ENCODE peak calls at places on chromosomes 5 and 9, in ten cellular contexts. Q, C, I, P, D, U, G, Z, W and H are unnamed samples.

GRCh38 chr5:133698646-133699526 is 86.5 kb upstream of the FSTL4 start:
- DNase-seq in Q (peak; percentile 55), C (no peak), I (no peak), P (no peak), D (no peak), U (no peak), G (no peak), Z (no peak), W (no peak), H (no peak)

GRCh38 chr5:149007174-149007573 is 55.7 kb downstream of the SH3TC2 start:
- DNase-seq in Q (no peak), C (peak; percentile 41), I (peak; percentile 52), P (no peak), D (no peak), U (no peak), G (no peak), Z (no peak), W (peak; percentile 83), H (no peak)

GRCh38 chr5:77308154-77308960 is 97.9 kb downstream of the PDE8B start:
- DNase-seq in Q (no peak), C (peak; percentile 34), I (no peak), P (no peak), D (no peak), U (no peak), G (no peak), Z (no peak), W (no peak), H (no peak)

GRCh38 chr5:1445313-1445894 is at the start of gene SLC6A3:
- DNase-seq in Q (no peak), C (peak; percentile 9), I (peak; percentile 44), P (peak; percentile 34), D (peak; percentile 65), U (no peak), G (peak; percentile 89), Z (peak; percentile 46), W (no peak), H (no peak)

GRCh38 chr9:35605336-35606137 is 475 bp downstream of the TESK1 start:
- DNase-seq in Q (peak; percentile 61), C (peak; percentile 9), I (peak; percentile 7), P (no peak), D (no peak), U (peak; percentile 16), G (peak; percentile 48), Z (peak; percentile 38), W (no peak), H (no peak)

GRCh38 chr9:26540094-26540493 is 352.5 kb downstream of the CAAP1 start:
- DNase-seq in Q (no peak), C (no peak), I (no peak), P (no peak), D (no peak), U (no peak), G (no peak), Z (no peak), W (no peak), H (no peak)

GRCh38 chr9:126337690-126338426 is 11.2 kb downstream of the MVB12B start:
- DNase-seq in Q (peak; percentile 8), C (no peak), I (no peak), P (no peak), D (no peak), U (no peak), G (no peak), Z (peak; percentile 48), W (no peak), H (no peak)

GRCh38 chr9:79166005-79166404 is 405.8 kb upstream of the TLE4 start:
- DNase-seq in Q (no peak), C (peak; percentile 36), I (peak; percentile 73), P (no peak), D (no peak), U (no peak), G (no peak), Z (no peak), W (peak; percentile 20), H (no peak)

GRCh38 chr9:138068601-138069035 is 191.0 kb downstream of the CACNA1B start:
- DNase-seq in Q (no peak), C (no peak), I (no peak), P (no peak), D (peak; percentile 54), U (no peak), G (no peak), Z (no peak), W (no peak), H (no peak)

GRCh38 chr9:135201711-135202110 is 114.2 kb downstream of the OLFM1 start:
- DNase-seq in Q (no peak), C (no peak), I (no peak), P (no peak), D (no peak), U (no peak), G (no peak), Z (no peak), W (no peak), H (no peak)

GRCh38 chr9:18496586-18496985 is 22.6 kb downstream of the ADAMTSL1 start:
- DNase-seq in Q (no peak), C (no peak), I (no peak), P (no peak), D (no peak), U (no peak), G (no peak), Z (no peak), W (no peak), H (no peak)

GRCh38 chr5:174733091-174733690 is 8.8 kb downstream of the MSX2 start:
- DNase-seq in Q (no peak), C (no peak), I (no peak), P (no peak), D (no peak), U (no peak), G (peak; percentile 60), Z (no peak), W (no peak), H (peak; percentile 55)

GRCh38 chr9:137423810-137424291 is 658 bp downstream of the NOXA1 start:
- DNase-seq in Q (no peak), C (no peak), I (no peak), P (no peak), D (peak; percentile 79), U (no peak), G (peak; percentile 27), Z (no peak), W (no peak), H (no peak)

DNA sequence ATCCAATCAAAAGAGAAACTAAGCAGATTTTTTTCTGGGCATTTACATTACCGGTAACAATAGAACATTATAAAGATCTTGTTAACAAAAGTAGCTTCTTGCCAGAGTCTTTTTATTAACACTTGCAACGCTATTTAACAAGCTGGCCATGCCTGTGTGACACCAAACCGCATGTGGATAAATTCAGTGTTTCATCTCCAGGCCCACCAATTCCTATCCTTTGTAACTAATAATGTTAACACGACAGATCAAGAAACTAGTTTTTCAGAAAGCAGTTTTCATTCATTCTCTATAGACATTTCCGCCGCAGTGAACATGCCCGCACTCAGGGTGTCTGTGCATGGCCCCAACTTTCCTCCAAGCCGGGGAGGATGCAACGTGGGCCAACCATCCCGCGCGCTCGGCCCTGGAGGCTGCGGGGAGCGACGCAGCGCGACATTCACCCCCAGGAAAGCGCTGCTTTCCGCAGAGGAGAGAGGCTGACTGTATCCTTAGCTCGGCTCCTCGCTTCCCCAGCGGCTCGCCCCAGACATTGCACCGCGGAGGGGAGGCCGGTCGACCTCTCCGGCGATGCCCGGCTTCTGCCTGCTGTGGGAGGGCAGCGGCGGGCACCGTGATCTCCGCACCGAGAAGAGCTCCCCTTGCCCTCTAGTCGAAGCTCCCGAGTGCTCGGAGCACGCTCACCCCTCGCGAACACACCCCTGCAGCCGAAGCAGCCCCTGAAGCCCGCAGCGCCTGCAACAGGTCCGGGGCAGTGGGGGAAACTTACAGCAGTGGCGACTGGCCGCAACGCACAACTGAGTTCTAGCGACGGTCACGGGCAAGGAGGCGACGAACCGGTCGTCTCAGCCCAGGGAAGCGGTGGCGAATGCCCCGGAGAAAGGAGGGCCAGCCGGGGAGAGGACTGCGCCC is 734 bp downstream of the ENC1 start:
- DNase-seq in Q (peak; percentile 48), C (peak; percentile 52), I (peak; percentile 60), P (no peak), D (peak; percentile 81), U (peak; percentile 8), G (peak; percentile 67), Z (peak; percentile 31), W (peak; percentile 49), H (peak; percentile 57)
- TF ChIP-seq CTCF in Q (no peak), C (peak; percentile 47), I (peak; percentile 37), P (no peak), D (no peak), U (no peak), G (no peak), Z (no peak), W (no peak), H (no peak)

GRCh38 chr5:69048233-69048632 is 45.6 kb upstream of the SLC30A5 start:
- DNase-seq in Q (no peak), C (no peak), I (no peak), P (no peak), D (no peak), U (no peak), G (no peak), Z (no peak), W (no peak), H (no peak)
- TF ChIP-seq CTCF in Q (peak; percentile 15), C (peak; percentile 45), I (peak; percentile 45), P (no peak), D (peak; percentile 31), U (no peak), G (no peak), Z (peak; percentile 44), W (peak; percentile 32), H (no peak)

GRCh38 chr5:119743927-119744326 is 114.6 kb downstream of the FAM170A start:
- DNase-seq in Q (peak; percentile 63), C (peak; percentile 69), I (peak; percentile 41), P (no peak), D (no peak), U (no peak), G (peak; percentile 12), Z (peak; percentile 33), W (peak; percentile 4), H (no peak)
- TF ChIP-seq CTCF in Q (peak; percentile 48), C (peak; percentile 51), I (peak; percentile 30), P (no peak), D (peak; percentile 34), U (peak; percentile 50), G (peak; percentile 43), Z (no peak), W (no peak), H (peak; percentile 35)

GRCh38 chr5:112867411-112867810 is 6.3 kb downstream of the SRP19 start:
- DNase-seq in Q (no peak), C (no peak), I (no peak), P (no peak), D (no peak), U (no peak), G (no peak), Z (no peak), W (no peak), H (no peak)

GRCh38 chr5:112876362-112876761 is 15.3 kb downstream of the SRP19 start:
- DNase-seq in Q (no peak), C (no peak), I (no peak), P (no peak), D (no peak), U (no peak), G (no peak), Z (no peak), W (no peak), H (no peak)

GRCh38 chr5:112866739-112867138 is 5.7 kb downstream of the SRP19 start:
- DNase-seq in Q (no peak), C (no peak), I (no peak), P (no peak), D (no peak), U (no peak), G (no peak), Z (no peak), W (no peak), H (no peak)

GRCh38 chr5:112869948-112870347 is 8.9 kb downstream of the SRP19 start:
- DNase-seq in Q (no peak), C (no peak), I (no peak), P (no peak), D (no peak), U (no peak), G (no peak), Z (no peak), W (no peak), H (no peak)

GRCh38 chr5:112870976-112871375 is 9.9 kb downstream of the SRP19 start:
- DNase-seq in Q (no peak), C (no peak), I (no peak), P (no peak), D (no peak), U (no peak), G (no peak), Z (no peak), W (no peak), H (no peak)
- TF ChIP-seq CTCF in Q (no peak), C (no peak), I (no peak), P (no peak), D (no peak), U (no peak), G (no peak), Z (no peak), W (no peak), H (no peak)